ENCODE peak calls at places on chromosomes 16 and 17, in eight cellular contexts. J, S, T, A, P, C, G and M are unnamed samples.

GRCh38 chr17:57431415-57431814 is 175.1 kb downstream of the MSI2 start:
- DNase-seq in J (no peak), G (no peak), C (no peak), P (no peak), A (no peak), T (no peak), S (no peak), M (no peak)

GRCh38 chr17:81723651-81724209 is 11.6 kb downstream of the SLC25A10 start:
- DNase-seq in S (peak; percentile 66), C (no peak), P (no peak), G (no peak), J (no peak), T (no peak), A (no peak), M (no peak)

GRCh38 chr17:59378621-59379194 is 47.3 kb downstream of the YPEL2 start:
- DNase-seq in C (no peak), T (peak; percentile 46), G (no peak), A (no peak), P (peak; percentile 72), S (peak; percentile 55), J (no peak), M (no peak)

GRCh38 chr16:19115148-19116021 is 1.6 kb downstream of the ITPRIPL2 start:
- DNase-seq in J (no peak), P (no peak), C (no peak), A (no peak), T (no peak), S (peak; percentile 40), G (no peak), M (no peak)

GRCh38 chr16:48605518-48606110 is 4.4 kb downstream of the N4BP1 start:
- DNase-seq in G (no peak), J (no peak), S (no peak), A (no peak), P (no peak), T (no peak), C (no peak), M (no peak)

GRCh38 chr17:10114931-10115535 is 83.4 kb downstream of the GAS7 start:
- DNase-seq in A (peak; percentile 61), C (peak; percentile 62), P (peak; percentile 93), T (peak; percentile 74), G (peak; percentile 92), J (peak; percentile 81), S (peak; percentile 69), M (peak; percentile 84)

GRCh38 chr17:34706029-34706428 is 126.6 kb downstream of the TMEM132E start:
- DNase-seq in T (peak; percentile 25), A (peak; percentile 0), G (no peak), P (no peak), J (no peak), C (no peak), S (peak; percentile 32), M (peak; percentile 25)

GRCh38 chr16:30928390-30928789 is 5.0 kb downstream of the FBXL19 start:
- DNase-seq in T (no peak), S (no peak), C (no peak), A (no peak), G (no peak), P (no peak), J (no peak), M (no peak)

GRCh38 chr16:47236716-47237115 is 93.0 kb upstream of the NETO2 start:
- DNase-seq in A (no peak), G (no peak), P (no peak), S (no peak), C (no peak), T (peak; percentile 47), J (no peak), M (no peak)

GRCh38 chr17:2562162-2562858 is 31.1 kb upstream of the PAFAH1B1 start:
- DNase-seq in C (no peak), A (no peak), T (no peak), P (no peak), S (no peak), G (no peak), J (no peak), M (no peak)

GRCh38 chr16:70706948-70707465 is 21.2 kb upstream of the MTSS2 start:
- DNase-seq in G (no peak), P (no peak), A (no peak), T (no peak), S (no peak), C (no peak), J (no peak), M (no peak)

GRCh38 chr16:14005335-14005734 is 65.8 kb upstream of the MRTFB start:
- DNase-seq in T (no peak), S (no peak), J (no peak), P (no peak), C (no peak), G (no peak), A (no peak), M (no peak)

GRCh38 chr16:7333326-7333725 is 681 bp downstream of the RBFOX1 start:
- DNase-seq in S (no peak), G (no peak), A (no peak), T (no peak), J (no peak), P (no peak), C (no peak), M (no peak)

GRCh38 chr16:87047221-87048037 is 269.8 kb downstream of the C16orf95 start:
- DNase-seq in A (no peak), P (no peak), G (no peak), J (no peak), C (no peak), T (peak; percentile 56), S (no peak), M (no peak)

GRCh38 chr16:1615761-1616160 is 3.6 kb downstream of the CRAMP1 start:
- DNase-seq in C (no peak), P (no peak), T (no peak), S (no peak), G (no peak), A (no peak), J (no peak), M (no peak)

GRCh38 chr16:72162105-72162680 is 9.8 kb downstream of the PMFBP1 start:
- DNase-seq in C (no peak), J (no peak), T (no peak), A (no peak), G (no peak), S (no peak), P (no peak), M (no peak)

GRCh38 chr16:8863594-8864424 is 5.0 kb downstream of the CARHSP1 start:
- DNase-seq in P (no peak), S (peak; percentile 68), T (peak; percentile 67), C (no peak), G (no peak), J (no peak), A (no peak), M (no peak)

GRCh38 chr17:17514993-17515920 is 19.1 kb upstream of the RASD1 start:
- DNase-seq in J (no peak), G (no peak), C (no peak), T (peak; percentile 93), S (no peak), P (peak; percentile 71), A (no peak), M (no peak)

GRCh38 chr17:65287040-65287439 is 149.9 kb downstream of the RGS9 start:
- DNase-seq in S (no peak), P (no peak), J (no peak), A (no peak), G (no peak), T (peak; percentile 55), C (no peak), M (no peak)

GRCh38 chr17:15981208-15981607 is 18.3 kb downstream of the ZSWIM7 start:
- DNase-seq in T (no peak), G (no peak), C (peak; percentile 53), J (no peak), A (no peak), S (peak; percentile 43), P (no peak), M (no peak)

GRCh38 chr17:59884861-59885260 is 7.9 kb downstream of the TUBD1 start:
- DNase-seq in A (no peak), T (no peak), P (no peak), J (no peak), C (no peak), G (no peak), S (no peak), M (no peak)

GRCh38 chr17:43211480-43212402 is at the start of gene TMEM106A:
- DNase-seq in G (peak; percentile 84), A (peak; percentile 89), S (peak; percentile 83), T (peak; percentile 79), C (peak; percentile 95), J (peak; percentile 20), P (peak; percentile 58), M (peak; percentile 72)

GRCh38 chr17:59165933-59166342 is 10.4 kb downstream of the PRR11 start:
- DNase-seq in P (peak; percentile 17), C (peak; percentile 55), G (peak; percentile 56), A (peak; percentile 14), J (no peak), T (peak; percentile 46), S (peak; percentile 58), M (peak; percentile 66)